ENCODE peak calls at places on chromosome 2, in seven cellular contexts. G, F, I, Q, R, J and X are unnamed samples.

GRCh38 chr2:162677476-162677875 is 161.1 kb downstream of the KCNH7 start:
- DNase-seq in F (no peak), J (no peak), Q (no peak), G (no peak), R (no peak), I (no peak), X (no peak)

GRCh38 chr2:458431-458827 is 170.5 kb upstream of the ALKAL2 start:
- DNase-seq in J (no peak), I (no peak), F (no peak), G (no peak), Q (no peak), R (no peak), X (no peak)

GRCh38 chr2:75403991-75404428 is 156.7 kb downstream of the EVA1A start:
- DNase-seq in F (peak; percentile 36), J (no peak), R (peak; percentile 41), Q (peak; percentile 61), G (peak; percentile 39), I (peak; percentile 18), X (peak; percentile 48)

GRCh38 chr2:197240713-197241050 is 69.9 kb downstream of the ANKRD44 start:
- DNase-seq in Q (no peak), J (no peak), G (no peak), I (no peak), R (no peak), F (no peak), X (no peak)

GRCh38 chr2:98212291-98212690 is 125.3 kb downstream of the VWA3B start:
- DNase-seq in I (no peak), R (no peak), F (no peak), G (no peak), J (no peak), Q (no peak), X (no peak)

GRCh38 chr2:59449264-59449663 is 1104.2 kb downstream of the BCL11A start:
- DNase-seq in Q (no peak), F (no peak), R (no peak), J (no peak), I (no peak), G (no peak), X (no peak)

GRCh38 chr2:144475044-144475443 is 44.9 kb downstream of the ZEB2 start:
- DNase-seq in Q (no peak), F (no peak), J (no peak), R (no peak), G (no peak), I (no peak), X (no peak)

GRCh38 chr2:23658466-23658942 is 268.4 kb downstream of the ATAD2B start:
- DNase-seq in I (no peak), Q (peak; percentile 91), J (no peak), R (no peak), G (no peak), F (no peak), X (no peak)

GRCh38 chr2:230601510-230601909 is 111.1 kb upstream of the CAB39 start:
- DNase-seq in J (no peak), Q (no peak), R (no peak), F (peak; percentile 91), G (no peak), I (no peak), X (no peak)

GRCh38 chr2:145690183-145690582 is 1170.3 kb upstream of the ZEB2 start:
- DNase-seq in R (no peak), Q (no peak), I (no peak), J (no peak), G (no peak), F (no peak), X (no peak)

GRCh38 chr2:168962636-168963035 is 61.5 kb downstream of the G6PC2 start:
- DNase-seq in I (no peak), G (no peak), R (no peak), F (no peak), J (no peak), Q (no peak), X (no peak)

GRCh38 chr2:157866202-157866601 is 9.9 kb downstream of the ACVR1 start:
- DNase-seq in J (no peak), G (no peak), Q (no peak), F (no peak), R (no peak), I (no peak), X (peak; percentile 33)

GRCh38 chr2:27149575-27150405 is 986 bp downstream of the TCF23 start:
- DNase-seq in I (no peak), G (no peak), J (no peak), F (no peak), R (no peak), Q (no peak), X (no peak)

GRCh38 chr2:174648896-174649295 is 51.3 kb upstream of the WIPF1 start:
- DNase-seq in J (no peak), I (no peak), Q (no peak), G (no peak), F (no peak), R (no peak), X (no peak)

GRCh38 chr2:238424313-238424700 is 2.4 kb upstream of the ASB1 start:
- DNase-seq in I (no peak), R (no peak), G (no peak), Q (no peak), J (no peak), F (no peak), X (no peak)

GRCh38 chr2:240509667-240510512 is 47.9 kb downstream of the ANKMY1 start:
- DNase-seq in R (peak; percentile 9), F (no peak), J (no peak), Q (no peak), G (no peak), I (no peak), X (no peak)

GRCh38 chr2:167832840-167833239 is 414.6 kb downstream of the STK39 start:
- DNase-seq in F (no peak), Q (no peak), I (no peak), G (no peak), J (no peak), R (no peak), X (no peak)

GRCh38 chr2:183059561-183059960 is 19.0 kb upstream of the DUSP19 start:
- DNase-seq in F (no peak), Q (no peak), I (peak; percentile 35), J (no peak), G (no peak), R (no peak), X (no peak)

GRCh38 chr2:9001778-9002177 is 1.7 kb downstream of the MBOAT2 start:
- DNase-seq in R (no peak), I (no peak), J (no peak), G (no peak), F (no peak), Q (no peak), X (no peak)

GRCh38 chr2:26363323-26363722 is 16.7 kb upstream of the ADGRF3 start:
- DNase-seq in R (no peak), I (no peak), J (no peak), Q (peak; percentile 64), F (no peak), G (no peak), X (no peak)

GRCh38 chr2:240205348-240205747 is 64.9 kb upstream of the OTOS start:
- DNase-seq in I (no peak), J (peak; percentile 54), Q (no peak), F (no peak), G (no peak), R (no peak), X (no peak)

GRCh38 chr2:176118606-176119370 is 2.2 kb downstream of the HOXD10 start:
- DNase-seq in G (peak; percentile 69), F (no peak), J (peak; percentile 69), R (peak; percentile 66), Q (peak; percentile 54), I (peak; percentile 74), X (no peak)

GRCh38 chr2:236971919-236972381 is 113.7 kb upstream of the COPS8 start:
- DNase-seq in F (no peak), I (no peak), Q (no peak), J (no peak), R (no peak), G (no peak), X (no peak)
- H3K4me1 ChIP-seq in F (no peaks in the 10 kb centered on the region), I (no peaks in the 10 kb centered on the region), Q (peaks cover 86% of the 10 kb centered on the region), J (peaks cover 17% of the 10 kb centered on the region), R (no peaks in the 10 kb centered on the region), G (no peaks in the 10 kb centered on the region), X (peaks cover 7% of the 10 kb centered on the region)

GRCh38 chr2:44326548-44327269 is 34.6 kb downstream of the PREPL start:
- DNase-seq in Q (no peak), J (no peak), G (no peak), F (no peak), R (no peak), I (no peak), X (no peak)
- H3K36me3 ChIP-seq in Q (peaks cover 12% of the 10 kb centered on the region), J (peaks cover 34% of the 10 kb centered on the region), G (peaks cover 15% of the 10 kb centered on the region), F (peaks cover 17% of the 10 kb centered on the region), R (peaks cover 66% of the 10 kb centered on the region), I (peaks cover 57% of the 10 kb centered on the region), X (peaks cover 33% of the 10 kb centered on the region)

GRCh38 chr2:96802281-96802595 is 13.8 kb upstream of the CNNM3 start:
- DNase-seq in F (no peak), Q (no peak), G (no peak), I (no peak), J (no peak), R (peak; percentile 8), X (no peak)
- TF ChIP-seq YY1 in F (no peak), Q (no peak), G (no peak), I (no peak), J (no peak), R (no peak), X (no peak)

GRCh38 chr2:108613261-108614042 is 79.2 kb downstream of the LIMS1 start:
- DNase-seq in Q (no peak), I (peak; percentile 49), J (no peak), R (peak; percentile 57), F (no peak), G (no peak), X (no peak)
- H3K4me1 ChIP-seq in Q (peaks cover 29% of the 10 kb centered on the region), I (peaks cover 77% of the 10 kb centered on the region), J (peaks cover 2% of the 10 kb centered on the region), R (peaks cover 22% of the 10 kb centered on the region), F (peaks cover 54% of the 10 kb centered on the region), G (peaks cover 13% of the 10 kb centered on the region), X (no peaks in the 10 kb centered on the region)

DNA sequence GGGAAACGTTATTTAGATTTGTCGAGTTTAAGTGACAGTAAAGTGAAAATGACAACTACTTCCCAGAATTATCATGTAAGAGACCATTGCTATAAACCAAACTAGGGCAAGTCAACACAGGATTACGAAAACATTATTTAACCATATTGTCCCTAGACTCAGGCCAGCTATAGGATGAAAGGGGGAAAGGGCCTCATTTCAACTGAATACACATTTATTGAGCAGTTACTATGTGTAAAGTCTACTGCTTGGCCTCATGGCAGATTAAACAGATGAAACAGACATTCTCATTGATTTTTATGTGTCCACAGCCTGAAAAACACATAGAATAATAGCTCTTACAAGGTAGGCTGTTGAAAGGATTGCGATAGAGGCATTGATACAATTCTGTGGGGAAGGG is 32.7 kb downstream of the ARHGEF33 start:
- DNase-seq in F (no peak), G (no peak), R (no peak), Q (peak; percentile 56), J (no peak), I (no peak), X (no peak)
- H3K36me3 ChIP-seq in F (no peaks in the 10 kb centered on the region), G (no peaks in the 10 kb centered on the region), R (no peaks in the 10 kb centered on the region), Q (no peaks in the 10 kb centered on the region), J (no peaks in the 10 kb centered on the region), I (no peaks in the 10 kb centered on the region), X (no peaks in the 10 kb centered on the region)

GRCh38 chr2:20454036-20454981 is 7.4 kb downstream of the RHOB start:
- DNase-seq in I (no peak), R (no peak), F (no peak), Q (no peak), J (no peak), G (no peak), X (no peak)
- TF ChIP-seq YY1 in I (no peak), R (no peak), F (no peak), Q (no peak), J (no peak), G (no peak), X (no peak)